ENCODE peak calls at places on chromosomes 1 and 21, in six cellular contexts. M is esophagus squamous epithelium, E is K562, T is A673, H is GM12865, W is stomach. C is an unnamed sample.
A peak's percentile ranks its signal among the peaks of the same experiment; 100 is the strongest.

GRCh38 chr1:43253876-43254275 is 15.9 kb upstream of the TMEM125 start:
- DNase-seq in E (no peak), T (no peak), H (no peak), W (no peak), M (no peak), C (peak; percentile 52)

GRCh38 chr1:20448626-20449215 is 37.3 kb downstream of the CAMK2N1 start:
- DNase-seq in M (no peak), T (no peak), H (no peak), E (no peak), W (no peak), C (no peak)

GRCh38 chr1:208791458-208791857 is 547.3 kb upstream of the PLXNA2 start:
- DNase-seq in E (no peak), H (no peak), T (no peak), W (no peak), M (no peak), C (no peak)

GRCh38 chr1:179817056-179817455 is 60.5 kb downstream of the TOR1AIP2 start:
- DNase-seq in T (no peak), H (no peak), E (no peak), W (no peak), M (no peak), C (peak; percentile 77)

GRCh38 chr1:152035406-152036315 is 1.1 kb downstream of the S100A11 start:
- DNase-seq in T (peak; percentile 68), W (no peak), E (peak; percentile 33), H (no peak), M (no peak), C (no peak)

GRCh38 chr1:152964536-152964935 is 5.9 kb upstream of the SPRR4 start:
- DNase-seq in M (no peak), E (no peak), T (no peak), W (no peak), H (no peak), C (no peak)

GRCh38 chr1:3271866-3272265 is 182.6 kb upstream of the ARHGEF16 start:
- DNase-seq in H (no peak), T (no peak), E (no peak), M (no peak), W (no peak), C (no peak)

GRCh38 chr1:36157115-36157903 is 1.3 kb downstream of the MAP7D1 start:
- DNase-seq in M (no peak), E (no peak), T (no peak), W (no peak), H (no peak), C (peak; percentile 89)

GRCh38 chr21:41832230-41833137 is 46.7 kb downstream of the PRDM15 start:
- DNase-seq in M (no peak), T (no peak), H (no peak), W (no peak), E (no peak), C (no peak)

GRCh38 chr21:43880111-43880985 is 15.3 kb downstream of the AGPAT3 start:
- DNase-seq in E (no peak), W (peak; percentile 57), M (no peak), T (no peak), H (no peak), C (no peak)

GRCh38 chr1:178060789-178061556 is 32.9 kb upstream of the RASAL2 start:
- DNase-seq in T (peak; percentile 63), W (no peak), H (no peak), E (no peak), M (no peak), C (no peak)

GRCh38 chr1:167223144-167224103 is 2.7 kb downstream of the POU2F1 start:
- DNase-seq in W (no peak), M (no peak), H (no peak), E (no peak), T (no peak), C (no peak)
- H3K4me3 ChIP-seq in W (no peak overlapping the region), M (no peak overlapping the region), H (peak overlapping the region; percentile 89), E (peak overlapping the region; percentile 63), T (no peak overlapping the region), C (no peak overlapping the region)

GRCh38 chr1:28176492-28177470 is at the start of gene PTAFR:
- DNase-seq in T (no peak), W (no peak), E (no peak), H (peak; percentile 82), M (no peak), C (no peak)
- TF ChIP-seq CTCF in T (no peak), W (no peak), E (no peak), H (no peak), M (no peak), C (no peak)

DNA sequence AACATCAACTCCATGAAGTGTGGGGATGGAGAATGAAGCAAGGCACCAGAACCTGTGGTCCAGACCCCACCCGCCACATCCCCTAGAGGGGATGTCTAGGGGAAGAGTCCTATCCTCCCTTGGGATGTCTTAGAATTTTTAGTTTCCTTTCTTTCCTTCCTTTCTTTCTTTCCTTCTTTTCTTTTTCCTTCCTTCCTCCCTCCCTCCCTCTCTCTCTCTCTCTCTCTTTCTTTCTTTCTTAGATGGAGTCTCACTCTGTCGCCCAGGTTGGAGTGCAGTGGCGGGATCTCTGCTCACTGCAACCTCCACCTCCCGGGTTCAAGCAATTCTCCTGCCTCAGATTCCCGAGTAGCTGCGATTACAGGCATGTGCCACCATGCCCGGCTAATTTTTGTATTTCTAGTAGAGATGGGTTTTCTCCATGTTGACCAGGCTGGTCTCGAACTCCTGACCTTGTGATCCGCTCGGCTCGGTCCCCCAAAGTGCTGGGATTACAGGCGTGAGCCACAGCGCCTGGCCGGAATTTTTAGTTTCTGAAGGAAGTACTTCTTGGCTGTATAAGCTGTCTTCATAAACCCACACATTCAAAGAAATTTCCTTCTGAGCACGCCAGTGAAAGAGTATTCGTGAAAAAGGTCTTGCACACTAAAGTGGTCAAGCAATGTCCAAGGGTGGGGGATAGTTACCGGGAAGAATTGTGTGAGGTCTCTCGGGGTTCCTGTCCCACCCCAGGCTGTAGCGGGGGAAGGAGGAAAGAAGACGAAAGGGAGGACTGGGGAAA is 20.8 kb upstream of the LEFTY2 start:
- DNase-seq in W (no peak), M (no peak), T (no peak), H (no peak), E (no peak), C (no peak)
- H3K4me3 ChIP-seq in W (no peak overlapping the region), M (no peak overlapping the region), T (no peak overlapping the region), H (no peak overlapping the region), E (peak overlapping the region; percentile 15), C (no peak overlapping the region)

DNA sequence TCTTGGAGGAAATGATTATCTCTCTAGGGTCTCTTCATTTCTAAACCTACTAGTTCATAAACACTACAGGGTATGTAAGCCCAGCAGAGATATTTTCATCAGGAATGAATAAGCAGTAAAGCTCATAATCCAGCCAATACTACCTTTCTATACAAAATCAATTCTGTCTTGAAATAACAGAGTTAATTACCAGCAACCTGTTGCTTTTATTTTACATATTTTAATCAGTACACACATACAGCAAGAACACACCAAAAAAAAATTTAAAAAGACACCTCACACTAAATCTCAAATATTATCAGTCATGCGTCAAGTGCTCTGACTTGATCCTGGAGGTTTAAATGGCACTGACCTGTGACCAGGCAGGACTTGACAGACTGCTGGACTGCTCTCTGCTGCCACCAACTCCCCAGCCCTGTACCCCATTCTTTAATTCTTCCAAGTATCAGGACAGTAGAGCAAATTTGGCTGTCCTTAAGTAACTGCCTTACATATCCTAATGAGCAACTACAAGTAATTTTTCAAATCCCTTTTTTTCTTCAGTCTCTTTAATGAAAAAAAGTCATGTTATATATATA is 98.5 kb downstream of the CDC42BPA start:
- DNase-seq in W (no peak), H (no peak), E (no peak), M (no peak), T (no peak), C (no peak)
- TF ChIP-seq CTCF in W (no peak), H (no peak), E (peak; percentile 30), M (no peak), T (no peak), C (no peak)

GRCh38 chr21:46109251-46110221 is 11.6 kb downstream of the COL6A2 start:
- DNase-seq in E (no peak), W (peak; percentile 9), H (no peak), T (no peak), M (no peak), C (peak; percentile 72)

GRCh38 chr21:46111857-46112730 is 14.2 kb downstream of the COL6A2 start:
- DNase-seq in E (no peak), T (no peak), W (peak; percentile 24), H (no peak), M (no peak), C (peak; percentile 83)

GRCh38 chr21:46108827-46109226 is 10.9 kb downstream of the COL6A2 start:
- DNase-seq in H (no peak), E (no peak), M (no peak), T (no peak), W (peak; percentile 7), C (no peak)

GRCh38 chr21:46111193-46111571 is 13.3 kb downstream of the COL6A2 start:
- DNase-seq in E (no peak), H (no peak), T (no peak), M (no peak), W (peak; percentile 17), C (peak; percentile 75)

DNA sequence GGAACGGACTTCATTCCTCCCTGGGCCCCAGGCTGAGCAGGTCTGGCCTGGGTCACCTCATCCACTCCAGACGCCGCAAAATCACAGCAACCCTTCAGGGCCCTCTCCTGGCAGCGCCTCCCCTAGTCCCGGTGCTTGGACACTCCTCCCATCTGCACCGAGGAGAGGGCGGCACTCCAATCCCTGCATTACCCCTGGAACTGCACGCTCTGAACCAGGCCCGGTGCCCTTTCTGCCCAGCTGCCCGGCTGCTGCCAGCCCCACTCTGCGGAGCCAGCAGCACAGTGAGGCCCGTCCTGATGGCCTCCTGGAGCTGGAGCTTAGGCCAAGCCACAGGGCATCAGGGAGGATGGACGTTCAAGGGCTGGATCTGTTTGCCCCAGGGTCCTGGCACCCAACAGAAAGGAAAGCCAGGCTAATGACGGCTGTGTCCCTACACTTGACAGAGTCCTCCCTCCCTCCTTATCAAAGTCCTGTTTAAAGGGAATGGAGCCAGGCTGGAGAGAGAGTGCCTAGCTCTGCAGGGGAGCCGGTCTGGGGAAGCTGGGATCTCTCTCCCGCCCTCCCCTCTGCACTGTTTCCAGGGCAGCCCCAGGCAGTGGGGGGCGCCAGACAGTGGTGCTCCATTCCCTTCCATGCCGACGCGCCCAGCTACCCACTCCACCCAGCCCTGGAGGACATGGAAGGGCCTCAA is 12.7 kb downstream of the COL6A2 start:
- DNase-seq in H (no peak), E (no peak), W (peak; percentile 21), T (no peak), M (no peak), C (peak; percentile 86)
- H3K4me3 ChIP-seq in H (no peak overlapping the region), E (no peak overlapping the region), W (no peak overlapping the region), T (no peak overlapping the region), M (no peak overlapping the region), C (no peak overlapping the region)

GRCh38 chr1:100573960-100574359 is 36.0 kb downstream of the GPR88 start:
- DNase-seq in E (no peak), W (no peak), M (no peak), T (no peak), H (no peak), C (no peak)

GRCh38 chr1:100569888-100570287 is 31.9 kb downstream of the GPR88 start:
- DNase-seq in W (no peak), T (no peak), M (no peak), E (no peak), H (no peak), C (no peak)

GRCh38 chr1:100578201-100578600 is 40.3 kb downstream of the GPR88 start:
- DNase-seq in E (no peak), H (no peak), W (no peak), T (no peak), M (no peak), C (no peak)

GRCh38 chr1:100580446-100580845 is 42.5 kb downstream of the GPR88 start:
- DNase-seq in M (no peak), H (no peak), W (no peak), E (no peak), T (no peak), C (no peak)

GRCh38 chr1:100575406-100575805 is 37.5 kb downstream of the GPR88 start:
- DNase-seq in W (no peak), T (no peak), E (no peak), M (no peak), H (peak; percentile 9), C (no peak)
- TF ChIP-seq CTCF in W (no peak), T (no peak), E (peak; percentile 20), M (no peak), H (no peak), C (no peak)